ENCODE peak calls at places on chromosomes 7 and 10, in six cellular contexts. One of them, this sample, is unnamed.
A peak's percentile ranks its signal among the peaks of the same experiment; 100 is the strongest.

GRCh38 chr7:22586101-22586805 is 86.3 kb upstream of the STEAP1B start:
- DNase-seq in lower lobe of right lung: no peak
- DNase-seq in ovary: no peak
- DNase-seq in GM23338: no peak
- DNase-seq in stomach: no peak
- DNase-seq in heart left ventricle: no peak
- DNase-seq in this sample: no peak

GRCh38 chr7:137933270-137934017 is 68.4 kb downstream of the CREB3L2 start:
- DNase-seq in heart left ventricle: no peak
- DNase-seq in GM23338: no peak
- DNase-seq in lower lobe of right lung: no peak
- DNase-seq in ovary: peak; percentile 70
- DNase-seq in stomach: no peak
- DNase-seq in this sample: no peak

GRCh38 chr7:116234517-116235200 is 24.3 kb downstream of the TES start:
- DNase-seq in stomach: no peak
- DNase-seq in ovary: no peak
- DNase-seq in GM23338: no peak
- DNase-seq in lower lobe of right lung: no peak
- DNase-seq in heart left ventricle: no peak
- DNase-seq in this sample: no peak

GRCh38 chr10:17650416-17650815 is 6.5 kb downstream of the STAM start:
- DNase-seq in ovary: no peak
- DNase-seq in GM23338: no peak
- DNase-seq in lower lobe of right lung: no peak
- DNase-seq in stomach: no peak
- DNase-seq in heart left ventricle: no peak
- DNase-seq in this sample: no peak

GRCh38 chr10:128633864-128634541 is 507.8 kb upstream of the MKI67 start:
- DNase-seq in GM23338: peak; percentile 28
- DNase-seq in heart left ventricle: no peak
- DNase-seq in stomach: no peak
- DNase-seq in lower lobe of right lung: no peak
- DNase-seq in ovary: no peak
- DNase-seq in this sample: no peak

GRCh38 chr10:51117053-51117660 is 42.9 kb downstream of the PRKG1 start:
- DNase-seq in heart left ventricle: no peak
- DNase-seq in lower lobe of right lung: no peak
- DNase-seq in GM23338: no peak
- DNase-seq in stomach: no peak
- DNase-seq in ovary: no peak
- DNase-seq in this sample: no peak

GRCh38 chr10:77105756-77106155 is 531.9 kb downstream of the KCNMA1 start:
- DNase-seq in lower lobe of right lung: no peak
- DNase-seq in stomach: no peak
- DNase-seq in heart left ventricle: no peak
- DNase-seq in GM23338: no peak
- DNase-seq in ovary: no peak
- DNase-seq in this sample: no peak

GRCh38 chr10:112810651-112811215 is 139.3 kb upstream of the TCF7L2 start:
- DNase-seq in GM23338: no peak
- DNase-seq in heart left ventricle: no peak
- DNase-seq in stomach: no peak
- DNase-seq in ovary: no peak
- DNase-seq in lower lobe of right lung: no peak
- DNase-seq in this sample: no peak

GRCh38 chr7:81594767-81595166 is 175.1 kb downstream of the HGF start:
- DNase-seq in lower lobe of right lung: no peak
- DNase-seq in ovary: no peak
- DNase-seq in stomach: no peak
- DNase-seq in heart left ventricle: peak; percentile 38
- DNase-seq in GM23338: no peak
- DNase-seq in this sample: no peak

GRCh38 chr7:142886866-142887265 is 1.3 kb upstream of the TRPV6 start:
- DNase-seq in lower lobe of right lung: no peak
- DNase-seq in GM23338: no peak
- DNase-seq in heart left ventricle: no peak
- DNase-seq in ovary: no peak
- DNase-seq in stomach: peak; percentile 8
- DNase-seq in this sample: no peak

GRCh38 chr7:2931034-2931415 is 86.9 kb upstream of the GNA12 start:
- DNase-seq in stomach: no peak
- DNase-seq in lower lobe of right lung: peak; percentile 28
- DNase-seq in ovary: peak; percentile 12
- DNase-seq in heart left ventricle: no peak
- DNase-seq in GM23338: no peak
- DNase-seq in this sample: no peak

GRCh38 chr10:103281753-103282152 is 4.8 kb downstream of the INA start:
- DNase-seq in GM23338: peak; percentile 97
- DNase-seq in lower lobe of right lung: no peak
- DNase-seq in stomach: no peak
- DNase-seq in ovary: no peak
- DNase-seq in heart left ventricle: no peak
- DNase-seq in this sample: no peak

GRCh38 chr10:102233997-102234396 is 7.3 kb downstream of the PITX3 start:
- DNase-seq in lower lobe of right lung: no peak
- DNase-seq in ovary: no peak
- DNase-seq in heart left ventricle: no peak
- DNase-seq in stomach: no peak
- DNase-seq in GM23338: no peak
- DNase-seq in this sample: no peak

GRCh38 chr7:107995184-107996071 is 7.5 kb downstream of the LAMB1 start:
- DNase-seq in ovary: no peak
- DNase-seq in lower lobe of right lung: no peak
- DNase-seq in GM23338: peak; percentile 85
- DNase-seq in heart left ventricle: peak; percentile 59
- DNase-seq in stomach: no peak
- DNase-seq in this sample: no peak

GRCh38 chr10:24894309-24894708 is 58.1 kb downstream of the PRTFDC1 start:
- DNase-seq in lower lobe of right lung: no peak
- DNase-seq in stomach: no peak
- DNase-seq in ovary: no peak
- DNase-seq in heart left ventricle: peak; percentile 32
- DNase-seq in GM23338: no peak
- DNase-seq in this sample: no peak

GRCh38 chr10:67602268-67602950 is 93.6 kb downstream of the CTNNA3 start:
- DNase-seq in GM23338: no peak
- DNase-seq in ovary: no peak
- DNase-seq in lower lobe of right lung: no peak
- DNase-seq in heart left ventricle: no peak
- DNase-seq in stomach: no peak
- DNase-seq in this sample: no peak

GRCh38 chr10:109679478-109679877 is 243.8 kb downstream of the XPNPEP1 start:
- DNase-seq in stomach: no peak
- DNase-seq in heart left ventricle: no peak
- DNase-seq in GM23338: no peak
- DNase-seq in lower lobe of right lung: no peak
- DNase-seq in ovary: no peak
- DNase-seq in this sample: no peak

GRCh38 chr7:80729586-80730320 is 91.3 kb downstream of the CD36 start:
- DNase-seq in stomach: no peak
- DNase-seq in lower lobe of right lung: no peak
- DNase-seq in ovary: no peak
- DNase-seq in GM23338: no peak
- DNase-seq in heart left ventricle: peak; percentile 29
- DNase-seq in this sample: no peak

GRCh38 chr10:37436361-37436760 is 311.0 kb downstream of the ANKRD30A start:
- DNase-seq in lower lobe of right lung: no peak
- DNase-seq in GM23338: no peak
- DNase-seq in stomach: no peak
- DNase-seq in heart left ventricle: no peak
- DNase-seq in ovary: no peak
- DNase-seq in this sample: no peak

GRCh38 chr10:63801139-63801538 is 279.9 kb downstream of the REEP3 start:
- DNase-seq in GM23338: no peak
- DNase-seq in stomach: no peak
- DNase-seq in ovary: no peak
- DNase-seq in heart left ventricle: no peak
- DNase-seq in lower lobe of right lung: no peak
- DNase-seq in this sample: no peak

GRCh38 chr10:63795461-63795860 is 274.3 kb downstream of the REEP3 start:
- DNase-seq in stomach: no peak
- DNase-seq in heart left ventricle: no peak
- DNase-seq in GM23338: no peak
- DNase-seq in ovary: no peak
- DNase-seq in lower lobe of right lung: no peak
- DNase-seq in this sample: no peak

GRCh38 chr10:63799511-63799910 is 278.3 kb downstream of the REEP3 start:
- DNase-seq in GM23338: no peak
- DNase-seq in ovary: no peak
- DNase-seq in heart left ventricle: no peak
- DNase-seq in lower lobe of right lung: no peak
- DNase-seq in stomach: no peak
- DNase-seq in this sample: no peak

DNA sequence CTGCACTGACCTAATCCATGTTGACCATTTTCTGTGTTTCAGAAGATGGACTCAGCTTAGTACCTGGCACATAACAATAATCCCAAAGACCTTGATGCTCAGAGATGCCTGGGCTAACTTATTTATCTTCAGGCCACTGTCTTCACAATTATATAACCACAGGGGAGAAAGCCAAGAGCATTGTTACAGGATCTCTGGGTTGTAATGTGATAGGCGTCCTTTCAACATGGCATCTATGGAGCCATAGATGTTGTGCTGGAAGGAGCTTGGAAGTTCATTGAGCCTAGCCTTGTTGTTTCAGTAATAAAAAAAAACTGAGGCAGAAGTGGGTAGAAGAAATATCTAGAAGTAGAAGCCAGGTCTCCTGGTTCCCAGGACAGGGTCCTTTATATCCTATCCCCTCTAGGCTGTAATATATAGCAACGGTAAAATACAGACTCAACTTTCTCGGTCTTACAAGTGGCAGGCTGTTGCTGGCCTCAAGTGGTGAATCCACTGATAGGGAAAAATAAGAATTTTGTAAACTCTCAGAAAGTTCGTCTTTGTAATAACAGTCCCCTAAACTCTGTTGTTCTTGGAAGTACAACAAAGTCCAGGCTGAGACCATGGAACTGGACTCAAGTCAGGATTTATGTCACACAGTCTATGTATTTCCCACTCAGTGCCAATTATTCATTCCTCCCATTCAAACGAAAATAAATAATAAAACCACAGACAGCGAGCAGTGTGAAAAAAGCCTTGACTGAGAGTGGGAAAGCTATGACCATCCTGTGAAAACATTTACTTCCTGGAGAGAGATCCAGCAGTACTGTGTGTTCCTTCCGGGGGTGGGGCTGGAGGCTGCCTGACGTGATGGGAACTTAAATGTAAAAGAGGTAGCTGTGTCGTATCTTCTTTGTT is 277.6 kb downstream of the REEP3 start:
- DNase-seq in GM23338: peak; percentile 26
- DNase-seq in ovary: peak; percentile 28
- DNase-seq in lower lobe of right lung: peak; percentile 69
- DNase-seq in stomach: peak; percentile 72
- DNase-seq in heart left ventricle: peak; percentile 73
- DNase-seq in this sample: no peak
- H3K4me3 ChIP-seq in GM23338: no peak overlapping the region
- H3K4me3 ChIP-seq in ovary: no peak overlapping the region
- H3K4me3 ChIP-seq in lower lobe of right lung: no peak overlapping the region
- H3K4me3 ChIP-seq in stomach: no peak overlapping the region
- H3K4me3 ChIP-seq in heart left ventricle: no peak overlapping the region
- H3K4me3 ChIP-seq in this sample: no peak overlapping the region

GRCh38 chr7:1758417-1758858 is 88.4 kb downstream of the ELFN1 start:
- DNase-seq in GM23338: peak; percentile 59
- DNase-seq in stomach: no peak
- DNase-seq in ovary: no peak
- DNase-seq in heart left ventricle: peak; percentile 63
- DNase-seq in lower lobe of right lung: peak; percentile 46
- DNase-seq in this sample: peak; percentile 37
- TF ChIP-seq CTCF in GM23338: peak; percentile 67
- TF ChIP-seq CTCF in stomach: no peak
- TF ChIP-seq CTCF in ovary: no peak
- TF ChIP-seq CTCF in heart left ventricle: peak; percentile 31
- TF ChIP-seq CTCF in lower lobe of right lung: no peak
- TF ChIP-seq CTCF in this sample: peak; percentile 44

DNA sequence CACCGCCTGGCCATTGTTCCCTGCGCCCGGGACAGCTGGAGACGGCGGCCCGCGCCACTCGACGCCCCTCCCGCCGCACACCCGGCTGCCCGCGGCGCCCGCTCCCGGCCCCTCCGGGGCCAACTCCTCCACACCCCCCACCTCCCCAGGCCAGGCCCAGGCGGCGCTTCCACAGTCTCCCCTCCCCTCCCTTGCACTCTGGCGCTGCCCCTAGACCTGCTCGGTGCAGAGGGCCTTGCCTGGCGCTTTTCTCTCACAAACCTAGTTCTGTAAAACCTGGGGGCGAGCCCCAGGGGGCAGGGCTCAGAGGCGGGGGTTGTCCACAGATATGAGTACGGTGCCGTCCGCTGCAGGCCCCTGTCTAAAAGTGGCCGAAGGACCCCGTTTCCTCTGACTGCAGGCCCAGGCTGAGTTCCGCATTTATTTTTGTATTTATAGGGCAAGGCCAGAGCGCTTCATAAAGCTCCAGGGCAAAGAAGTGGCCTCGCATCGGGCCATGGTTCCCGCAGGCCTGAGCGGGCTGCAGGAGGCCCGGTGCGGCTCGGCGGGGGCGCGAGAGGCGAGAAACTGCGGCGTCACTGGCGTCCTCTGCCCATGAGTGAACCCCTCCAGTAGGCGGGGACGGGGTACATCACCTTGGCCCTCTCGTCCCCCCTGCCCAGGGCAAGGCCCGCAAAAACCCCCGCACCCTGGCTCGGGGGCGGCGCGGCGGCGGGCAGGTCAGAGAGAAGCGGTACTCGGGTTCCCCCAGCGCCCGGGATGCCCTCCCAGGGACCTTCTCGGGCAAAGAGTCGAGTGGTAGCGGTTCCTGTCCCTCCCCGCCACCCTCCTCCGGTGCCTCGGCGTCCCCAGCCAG is 355.6 kb downstream of the DNAJB6 start:
- DNase-seq in GM23338: no peak
- DNase-seq in lower lobe of right lung: no peak
- DNase-seq in ovary: no peak
- DNase-seq in heart left ventricle: peak; percentile 27
- DNase-seq in stomach: no peak
- DNase-seq in this sample: no peak
- H3K4me3 ChIP-seq in GM23338: peak overlapping the region; percentile 32
- H3K4me3 ChIP-seq in lower lobe of right lung: no peak overlapping the region
- H3K4me3 ChIP-seq in ovary: no peak overlapping the region
- H3K4me3 ChIP-seq in heart left ventricle: no peak overlapping the region
- H3K4me3 ChIP-seq in stomach: peak overlapping the region; percentile 40
- H3K4me3 ChIP-seq in this sample: no peak overlapping the region

DNA sequence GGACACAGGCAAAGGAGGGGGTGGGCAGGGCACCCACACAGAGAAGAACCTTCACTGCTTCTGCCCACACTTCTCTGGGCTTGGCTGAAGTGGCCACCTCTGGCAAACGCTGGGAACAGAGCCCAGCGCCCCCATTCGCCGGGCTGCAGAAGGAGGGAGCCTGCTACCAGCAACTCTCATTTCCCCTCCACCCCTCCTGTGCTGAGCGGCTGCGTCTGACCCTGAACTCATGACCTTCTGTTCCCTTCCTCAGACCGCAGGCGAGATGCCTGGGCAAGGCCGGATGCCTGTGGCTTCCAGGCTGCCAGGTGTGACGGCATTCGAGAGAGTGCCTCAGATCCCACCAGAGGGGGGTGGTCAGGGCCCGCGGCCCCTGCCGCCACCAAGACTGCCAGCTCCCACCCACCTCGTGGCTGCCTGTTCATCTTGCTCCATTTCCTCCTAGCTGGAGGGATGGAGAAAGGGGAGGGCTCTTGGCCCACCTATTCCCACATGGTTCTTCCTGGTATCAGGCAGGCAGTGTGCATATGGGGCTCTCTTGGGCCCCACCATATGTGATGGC is 19.8 kb downstream of the DNAJB12 start:
- DNase-seq in ovary: peak; percentile 97
- DNase-seq in stomach: peak; percentile 97
- DNase-seq in lower lobe of right lung: peak; percentile 93
- DNase-seq in heart left ventricle: peak; percentile 86
- DNase-seq in GM23338: peak; percentile 43
- DNase-seq in this sample: peak; percentile 97
- TF ChIP-seq CTCF in ovary: no peak
- TF ChIP-seq CTCF in stomach: no peak
- TF ChIP-seq CTCF in lower lobe of right lung: peak; percentile 28
- TF ChIP-seq CTCF in heart left ventricle: no peak
- TF ChIP-seq CTCF in GM23338: peak; percentile 23
- TF ChIP-seq CTCF in this sample: peak; percentile 28

This sample was measured in GM12865.